ENCODE peak calls at places on chromosome 3, in eight cellular contexts. G is HL-60, F is tibial nerve, E is fibroblast of lung, X is transverse colon, P is astrocyte of the spinal cord, B is Peyer's patch, Z is body of pancreas. H is an unnamed sample.

GRCh38 chr3:4821331-4821730 is 157.9 kb upstream of the BHLHE40 start:
- DNase-seq in B (no peak), E (no peak), Z (no peak), P (no peak), F (no peak), G (no peak), X (no peak), H (no peak)

GRCh38 chr3:12135029-12135634 is 23.6 kb downstream of the TIMP4 start:
- DNase-seq in E (peak; percentile 74), F (peak; percentile 65), X (peak; percentile 77), B (peak; percentile 84), G (no peak), P (peak; percentile 68), Z (peak; percentile 69), H (no peak)

GRCh38 chr3:183108002-183108449 is 8.7 kb upstream of the MCCC1 start:
- DNase-seq in E (peak; percentile 37), Z (no peak), G (peak; percentile 31), F (no peak), B (no peak), P (no peak), X (no peak), H (no peak)

GRCh38 chr3:4780545-4780957 is 198.7 kb upstream of the BHLHE40 start:
- DNase-seq in F (no peak), G (no peak), E (no peak), B (no peak), X (no peak), Z (no peak), P (no peak), H (no peak)

GRCh38 chr3:102224171-102224570 is 210.6 kb upstream of the ZPLD1 start:
- DNase-seq in P (peak; percentile 28), Z (no peak), B (peak; percentile 57), F (no peak), E (peak; percentile 44), G (no peak), X (peak; percentile 15), H (no peak)

GRCh38 chr3:171654809-171655208 is 155.5 kb downstream of the PLD1 start:
- DNase-seq in X (peak; percentile 14), E (peak; percentile 75), G (no peak), Z (no peak), P (peak; percentile 67), B (peak; percentile 54), F (peak; percentile 57), H (no peak)

GRCh38 chr3:149115114-149115513 is 14.3 kb upstream of the HPS3 start:
- DNase-seq in P (no peak), E (no peak), X (no peak), F (no peak), Z (no peak), B (no peak), G (no peak), H (no peak)

GRCh38 chr3:64859625-64860590 is 172.1 kb upstream of the ADAMTS9 start:
- DNase-seq in X (no peak), P (peak; percentile 69), E (peak; percentile 16), B (no peak), F (no peak), G (no peak), Z (no peak), H (no peak)

GRCh38 chr3:45011756-45012441 is 14.2 kb upstream of the CLEC3B start:
- DNase-seq in X (peak; percentile 41), P (peak; percentile 94), Z (no peak), B (peak; percentile 53), F (no peak), G (no peak), E (peak; percentile 92), H (no peak)

GRCh38 chr3:126749547-126749875 is 45.5 kb downstream of the CHCHD6 start:
- DNase-seq in G (no peak), F (no peak), Z (no peak), E (no peak), B (no peak), X (no peak), P (no peak), H (no peak)

GRCh38 chr3:141255864-141256263 is 24.2 kb downstream of the PXYLP1 start:
- DNase-seq in P (no peak), B (no peak), X (no peak), Z (peak; percentile 38), G (no peak), E (no peak), F (no peak), H (no peak)

GRCh38 chr3:197718904-197719303 is 17.8 kb downstream of the RUBCN start:
- DNase-seq in F (no peak), Z (no peak), P (peak; percentile 88), B (no peak), X (no peak), G (no peak), E (peak; percentile 67), H (no peak)

GRCh38 chr3:45437388-45437787 is 49.0 kb downstream of the LARS2 start:
- DNase-seq in X (no peak), E (peak; percentile 14), G (no peak), Z (no peak), P (no peak), F (no peak), B (no peak), H (no peak)

GRCh38 chr3:42180901-42181300 is 85.1 kb downstream of the CCK start:
- DNase-seq in X (peak; percentile 54), G (no peak), B (no peak), F (no peak), P (no peak), Z (no peak), E (no peak), H (no peak)

GRCh38 chr3:160796813-160797164 is 40.8 kb downstream of the PPM1L start:
- DNase-seq in Z (peak; percentile 51), G (no peak), P (no peak), F (no peak), X (no peak), E (no peak), B (no peak), H (no peak)

GRCh38 chr3:180414157-180414556 is 187.8 kb upstream of the TTC14 start:
- DNase-seq in E (no peak), G (no peak), Z (no peak), X (no peak), B (no peak), F (no peak), P (no peak), H (no peak)

GRCh38 chr3:104835376-104835775 is 531.3 kb upstream of the ALCAM start:
- DNase-seq in Z (no peak), P (no peak), G (no peak), B (no peak), X (no peak), F (no peak), E (no peak), H (no peak)

GRCh38 chr3:4985330-4986174 is 6.3 kb downstream of the BHLHE40 start:
- DNase-seq in E (no peak), P (peak; percentile 82), X (no peak), B (no peak), F (no peak), Z (peak; percentile 40), G (no peak), H (no peak)

GRCh38 chr3:56131976-56132590 is 336.2 kb downstream of the ERC2 start:
- DNase-seq in E (peak; percentile 94), G (peak; percentile 71), B (no peak), F (no peak), P (peak; percentile 94), Z (no peak), X (no peak), H (no peak)

GRCh38 chr3:123335007-123335670 is 113.8 kb downstream of the ADCY5 start:
- DNase-seq in E (no peak), B (no peak), G (no peak), X (no peak), F (no peak), Z (no peak), P (no peak), H (no peak)

GRCh38 chr3:78660958-78661357 is 1106.8 kb downstream of the ROBO1 start:
- DNase-seq in G (no peak), P (no peak), B (no peak), F (no peak), Z (no peak), X (no peak), E (peak; percentile 52), H (no peak)

GRCh38 chr3:183818041-183818620 is 7.2 kb downstream of the MAP6D1 start:
- DNase-seq in F (no peak), B (no peak), G (no peak), Z (no peak), X (no peak), E (no peak), P (no peak), H (no peak)

GRCh38 chr3:67832807-67833206 is 178.4 kb upstream of the SUCLG2 start:
- DNase-seq in G (no peak), X (no peak), B (no peak), P (no peak), Z (no peak), F (no peak), E (no peak), H (no peak)

GRCh38 chr3:156184156-156184555 is 63.8 kb downstream of the KCNAB1 start:
- DNase-seq in G (no peak), E (no peak), B (no peak), P (no peak), Z (no peak), F (no peak), X (no peak), H (no peak)
- TF ChIP-seq CTCF in G (no peak), E (no peak), B (no peak), P (no peak), Z (no peak), F (no peak), X (no peak), H (no peak)

GRCh38 chr3:187913617-187914033 is 168.4 kb upstream of the BCL6 start:
- DNase-seq in P (peak; percentile 52), X (peak; percentile 20), G (no peak), F (no peak), Z (no peak), B (no peak), E (peak; percentile 77), H (no peak)
- H3K4me3 ChIP-seq in P (no peak overlapping the region), X (no peak overlapping the region), G (no peak overlapping the region), F (no peak overlapping the region), Z (no peak overlapping the region), B (no peak overlapping the region), E (no peak overlapping the region), H (no peak overlapping the region)

DNA sequence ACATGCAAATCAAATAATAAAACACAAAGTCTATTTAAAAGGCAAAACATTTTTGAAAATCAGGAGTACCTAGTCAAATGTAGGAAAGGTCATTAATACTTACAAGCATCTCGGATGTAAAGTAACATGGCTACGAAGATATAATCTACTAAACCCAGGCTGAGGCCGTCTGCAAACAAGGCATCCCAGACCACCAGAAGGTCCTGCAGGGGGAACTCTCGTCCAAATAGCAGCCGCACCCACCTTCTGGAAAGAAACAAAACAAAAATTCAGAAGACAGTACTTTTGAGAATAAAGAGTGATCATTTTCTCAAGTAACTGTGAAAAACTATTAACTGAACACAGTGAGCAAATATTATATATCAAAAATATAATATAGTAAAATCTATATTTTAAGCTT is 423.1 kb downstream of the PLCL2 start:
- DNase-seq in F (no peak), G (no peak), P (no peak), B (no peak), X (no peak), Z (no peak), E (no peak), H (no peak)
- TF ChIP-seq CTCF in F (no peak), G (no peak), P (no peak), B (no peak), X (no peak), Z (no peak), E (no peak), H (no peak)

DNA sequence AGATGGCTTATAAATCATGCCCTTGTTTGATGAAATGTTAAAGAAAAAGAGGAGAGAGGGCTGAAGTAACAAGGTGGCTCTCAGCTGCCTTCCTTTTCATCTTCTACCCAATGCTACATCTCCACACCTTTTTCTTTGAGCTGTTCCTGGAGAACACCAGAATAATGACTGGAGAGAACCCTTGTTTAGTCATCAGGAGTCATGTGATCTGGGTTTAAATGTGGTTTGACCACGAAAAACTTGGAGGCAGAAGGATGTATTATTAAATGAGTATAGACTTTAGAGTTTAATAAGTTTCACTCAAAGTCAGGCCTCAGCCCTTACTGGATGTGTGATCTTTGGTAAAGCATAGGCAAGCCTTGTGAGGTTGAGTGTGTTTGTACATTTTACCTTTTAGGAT is 230.3 kb upstream of the TBL1XR1 start:
- DNase-seq in P (peak; percentile 69), E (peak; percentile 50), X (no peak), F (no peak), Z (no peak), G (no peak), B (no peak), H (no peak)
- H3K4me3 ChIP-seq in P (no peak overlapping the region), E (no peak overlapping the region), X (no peak overlapping the region), F (no peak overlapping the region), Z (no peak overlapping the region), G (no peak overlapping the region), B (no peak overlapping the region), H (no peak overlapping the region)

H was measured in GM12864.